ENCODE peak calls at places on chromosomes 5 and 9, in five cellular contexts. M is left lung, V is IMR-90, H is HepG2, U is thyroid gland. F is an unnamed sample.
A peak's percentile ranks its signal among the peaks of the same experiment; 100 is the strongest.

GRCh38 chr9:128205296-128205944 is 2.2 kb downstream of the DNM1 start:
- DNase-seq in U (no peak), V (no peak), H (no peak), M (no peak), F (no peak)

GRCh38 chr9:71308454-71308853 is 187.0 kb upstream of the TRPM3 start:
- DNase-seq in H (no peak), V (no peak), U (no peak), M (no peak), F (no peak)

GRCh38 chr5:156475831-156476551 is 149.0 kb downstream of the SGCD start:
- DNase-seq in U (peak; percentile 78), M (no peak), V (peak; percentile 98), H (no peak), F (no peak)

GRCh38 chr9:113931140-113931539 is 55.0 kb downstream of the ZNF618 start:
- DNase-seq in U (no peak), M (no peak), V (no peak), H (no peak), F (no peak)

GRCh38 chr5:28542968-28543367 is 1504.6 kb upstream of the CDH9 start:
- DNase-seq in V (peak; percentile 11), H (no peak), M (no peak), U (no peak), F (no peak)

GRCh38 chr5:170848033-170848432 is 13.8 kb upstream of the RANBP17 start:
- DNase-seq in M (no peak), H (no peak), V (peak; percentile 23), U (no peak), F (no peak)

GRCh38 chr5:73496984-73497457 is 1.2 kb upstream of the BTF3 start:
- DNase-seq in M (no peak), H (peak; percentile 90), V (peak; percentile 72), U (no peak), F (no peak)

GRCh38 chr5:139660105-139660915 is 12.2 kb downstream of the CXXC5 start:
- DNase-seq in V (no peak), H (no peak), M (peak; percentile 89), U (peak; percentile 90), F (no peak)

GRCh38 chr9:126499005-126499910 is 114.5 kb upstream of the LMX1B start:
- DNase-seq in H (peak; percentile 41), U (peak; percentile 18), V (peak; percentile 17), M (peak; percentile 91), F (no peak)

GRCh38 chr5:485943-486491 is 38.2 kb downstream of the SLC9A3 start:
- DNase-seq in V (no peak), H (no peak), U (no peak), M (no peak), F (no peak)

GRCh38 chr5:178249191-178249989 is 16.8 kb upstream of the PHYKPL start:
- DNase-seq in H (no peak), U (peak; percentile 87), V (peak; percentile 48), M (peak; percentile 58), F (no peak)

GRCh38 chr9:27569406-27569805 is 3.9 kb downstream of the C9orf72 start:
- DNase-seq in M (no peak), V (no peak), U (no peak), H (peak; percentile 86), F (no peak)

GRCh38 chr5:38528162-38528703 is 28.2 kb downstream of the LIFR start:
- DNase-seq in M (no peak), U (no peak), V (no peak), H (peak; percentile 88), F (no peak)

GRCh38 chr5:128857061-128857677 is 108.1 kb upstream of the SLC27A6 start:
- DNase-seq in V (no peak), M (no peak), H (no peak), U (no peak), F (no peak)

GRCh38 chr5:127206320-127207113 is 84.1 kb upstream of the MEGF10 start:
- DNase-seq in H (peak; percentile 71), V (peak; percentile 77), M (no peak), U (no peak), F (no peak)

GRCh38 chr5:73450041-73450598 is 1.5 kb upstream of the FOXD1 start:
- DNase-seq in U (no peak), M (no peak), H (no peak), V (no peak), F (no peak)

GRCh38 chr5:64161420-64161819 is 4.2 kb upstream of the RNF180 start:
- DNase-seq in U (no peak), H (no peak), M (no peak), V (no peak), F (no peak)

GRCh38 chr5:125317546-125317995 is 571.1 kb upstream of the ZNF608 start:
- DNase-seq in M (no peak), V (peak; percentile 16), U (no peak), H (no peak), F (peak; percentile 29)

GRCh38 chr5:31614147-31615030 is 24.5 kb upstream of the PDZD2 start:
- DNase-seq in U (no peak), H (no peak), M (no peak), V (no peak), F (no peak)

GRCh38 chr5:104363567-104363966 is 801.0 kb upstream of the NUDT12 start:
- DNase-seq in V (no peak), H (no peak), M (no peak), U (no peak), F (no peak)

GRCh38 chr9:16180546-16180945 is 627.7 kb downstream of the CCDC171 start:
- DNase-seq in M (no peak), V (peak; percentile 51), H (no peak), U (no peak), F (no peak)

GRCh38 chr9:88952086-88952615 is 39.1 kb upstream of the S1PR3 start:
- DNase-seq in U (no peak), H (no peak), M (no peak), V (no peak), F (no peak)

GRCh38 chr5:143850050-143850713 is 38.2 kb downstream of the HMHB1 start:
- DNase-seq in M (no peak), H (no peak), V (no peak), U (no peak), F (no peak)

GRCh38 chr9:90019596-90019995 is 414.8 kb downstream of the GADD45G start:
- DNase-seq in H (no peak), V (no peak), M (no peak), U (no peak), F (no peak)

GRCh38 chr9:124877383-124877782 is 15.5 kb downstream of the ARPC5L start:
- DNase-seq in U (no peak), M (peak; percentile 59), H (no peak), V (no peak), F (no peak)

GRCh38 chr9:88011005-88011766 is 36.9 kb upstream of the CDK20 start:
- DNase-seq in M (no peak), V (peak; percentile 15), H (no peak), U (no peak), F (no peak)

DNA sequence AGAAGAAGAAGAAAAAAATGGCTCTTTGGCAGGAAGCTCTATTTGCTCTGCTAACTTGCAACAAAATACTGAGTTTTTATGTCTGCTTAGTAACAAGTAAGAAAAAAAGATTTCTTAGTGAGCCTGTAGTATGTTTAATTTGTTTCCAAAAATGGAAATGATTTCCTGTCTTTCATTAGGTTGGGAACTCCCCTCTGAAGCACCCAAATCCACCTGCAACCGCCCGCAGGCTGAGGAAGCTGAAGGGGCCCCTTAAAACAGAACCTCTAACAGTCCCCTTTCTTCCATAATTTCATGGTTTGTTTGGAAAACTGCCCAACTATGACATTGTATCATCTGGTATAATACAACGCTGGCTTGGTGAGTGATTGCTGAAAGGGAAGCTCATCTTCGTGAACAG is 215.6 kb downstream of the FSTL4 start:
- DNase-seq in V (no peak), M (no peak), H (no peak), U (no peak), F (no peak)
- H3K4me3 ChIP-seq in V (no peak overlapping the region), M (no peak overlapping the region), H (no peak overlapping the region), U (no peak overlapping the region), F (no peak overlapping the region)

GRCh38 chr5:10677533-10677932 is 83.5 kb downstream of the DAP start:
- DNase-seq in H (no peak), M (no peak), V (no peak), U (no peak), F (no peak)

GRCh38 chr5:10676224-10676623 is 84.8 kb downstream of the DAP start:
- DNase-seq in V (peak; percentile 17), H (no peak), U (no peak), M (no peak), F (no peak)

GRCh38 chr5:10676946-10677345 is 84.1 kb downstream of the DAP start:
- DNase-seq in M (no peak), U (no peak), H (no peak), V (no peak), F (no peak)

GRCh38 chr5:10679336-10679988 is 81.6 kb downstream of the DAP start:
- DNase-seq in U (no peak), V (no peak), M (no peak), H (no peak), F (no peak)

DNA sequence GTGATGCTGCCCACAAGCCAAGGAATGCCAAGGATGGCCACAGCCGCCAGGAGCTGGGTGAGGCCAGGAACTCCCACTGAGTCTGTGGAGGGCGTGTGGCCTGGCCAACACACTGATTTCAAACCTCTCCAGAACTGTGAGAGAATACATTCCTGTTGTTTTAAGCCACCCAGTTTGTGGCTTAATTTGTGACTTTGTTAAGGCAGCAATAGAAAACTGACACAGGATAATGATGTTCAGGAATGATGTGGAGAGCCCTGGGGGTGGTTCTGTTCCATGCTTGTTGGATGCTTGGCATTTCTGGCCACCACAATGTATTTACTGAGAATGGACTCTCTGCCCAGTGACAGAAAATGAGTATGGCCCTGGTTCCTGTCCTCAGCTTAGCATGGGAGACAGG is 82.8 kb downstream of the DAP start:
- DNase-seq in V (no peak), M (no peak), H (no peak), U (no peak), F (no peak)
- H3K27ac ChIP-seq in V (no peak overlapping the region), M (no peak overlapping the region), H (no peak overlapping the region), U (no peak overlapping the region), F (no peak overlapping the region)

DNA sequence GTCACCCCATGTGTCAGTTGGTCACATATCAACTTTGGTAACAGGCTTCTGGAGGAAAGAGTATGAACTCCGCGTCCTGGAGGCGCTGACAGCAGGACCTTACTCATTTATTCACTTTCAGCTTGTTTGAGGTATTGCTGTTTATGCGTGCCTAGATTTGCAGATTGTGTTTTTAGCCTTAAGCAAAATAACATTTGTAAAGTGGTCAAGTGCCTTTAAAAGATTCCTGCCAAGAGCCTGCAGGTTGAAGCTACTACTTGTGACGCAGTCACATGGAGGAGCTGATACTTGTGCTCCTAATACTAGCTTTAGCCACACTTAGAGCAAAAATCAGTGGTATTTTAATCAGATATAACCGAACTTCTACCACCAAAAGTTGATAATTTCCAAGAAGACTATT is 351.3 kb downstream of the ADGRV1 start:
- DNase-seq in V (no peak), U (peak; percentile 69), M (no peak), H (no peak), F (no peak)
- H3K27me3 ChIP-seq in V (no peaks in the 10 kb centered on the region), U (no peaks in the 10 kb centered on the region), M (no peaks in the 10 kb centered on the region), H (no peaks in the 10 kb centered on the region), F (no peaks in the 10 kb centered on the region)

DNA sequence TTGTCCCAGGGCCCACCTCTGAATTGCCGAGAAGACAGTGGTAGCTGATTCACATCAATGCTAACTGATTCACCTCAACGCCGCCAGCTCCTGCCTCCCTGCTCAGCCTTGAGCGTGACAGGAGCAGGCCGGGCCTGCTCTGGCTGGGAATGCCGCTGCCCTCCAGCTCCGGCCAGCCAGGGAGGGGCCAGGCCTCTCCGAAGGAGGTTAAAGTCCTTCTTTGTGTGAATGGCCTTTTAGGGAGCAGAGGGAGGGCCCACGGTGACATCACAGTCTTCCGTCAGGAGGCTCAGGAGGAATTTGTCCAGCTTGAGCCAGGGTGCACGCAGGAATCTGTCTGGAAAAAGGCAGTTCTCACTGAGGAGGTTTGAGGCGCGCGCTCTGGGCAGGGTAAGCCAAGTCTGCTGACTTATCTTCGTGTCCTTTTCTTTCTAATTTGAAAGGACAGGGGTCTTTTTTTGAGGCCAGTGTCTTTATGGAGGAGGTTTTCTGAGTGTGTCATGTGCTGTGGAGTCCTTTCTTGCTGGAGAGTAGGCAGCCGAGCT is 82.7 kb downstream of the C9orf152 start:
- DNase-seq in V (peak; percentile 98), M (peak; percentile 89), U (peak; percentile 96), H (peak; percentile 95), F (no peak)
- H3K4me3 ChIP-seq in V (peak overlapping the region; percentile 24), M (no peak overlapping the region), U (peak overlapping the region; percentile 12), H (peak overlapping the region; percentile 76), F (no peak overlapping the region)

F was measured in iPS DF 6.9.